ENCODE peak calls at places on chromosomes 7 and 10, in ten cellular contexts. M, W, C, D, S, J, E, F, G and N are unnamed samples.
A peak's percentile ranks its signal among the peaks of the same experiment; 100 is the strongest.

GRCh38 chr10:74738985-74739567 is 87.3 kb upstream of the KAT6B start:
- DNase-seq in E (peak; percentile 62), M (no peak), F (no peak), W (no peak), D (peak; percentile 10), J (no peak), S (no peak), G (no peak), C (no peak), N (no peak)

GRCh38 chr10:64033710-64034109 is 512.5 kb downstream of the REEP3 start:
- DNase-seq in E (no peak), M (peak; percentile 4), F (no peak), J (no peak), W (no peak), G (no peak), D (no peak), C (peak; percentile 32), S (no peak), N (no peak)

GRCh38 chr7:154774303-154774702 is 228.6 kb downstream of the PAXIP1 start:
- DNase-seq in S (no peak), W (no peak), M (no peak), E (no peak), J (no peak), C (no peak), D (no peak), F (no peak), G (no peak), N (no peak)

GRCh38 chr7:70571403-70571911 is 560.5 kb upstream of the GALNT17 start:
- DNase-seq in F (no peak), E (no peak), M (peak; percentile 58), C (no peak), D (peak; percentile 61), G (no peak), W (no peak), J (no peak), S (no peak), N (no peak)

GRCh38 chr7:103880201-103880600 is 109.3 kb downstream of the RELN start:
- DNase-seq in E (no peak), S (no peak), J (no peak), G (no peak), C (no peak), W (no peak), D (no peak), M (no peak), F (no peak), N (no peak)

GRCh38 chr10:81995254-81995653 is 120.3 kb downstream of the NRG3 start:
- DNase-seq in G (no peak), E (peak; percentile 27), D (no peak), J (no peak), F (no peak), M (no peak), C (no peak), W (no peak), S (no peak), N (no peak)

GRCh38 chr10:19788075-19788686 is 28.1 kb upstream of the PLXDC2 start:
- DNase-seq in J (no peak), E (peak; percentile 89), G (no peak), D (peak; percentile 69), W (no peak), S (no peak), F (no peak), M (peak; percentile 59), C (no peak), N (no peak)

GRCh38 chr7:141221007-141221612 is 147.2 kb downstream of the TMEM178B start:
- DNase-seq in J (peak; percentile 17), E (peak; percentile 71), S (no peak), F (no peak), G (no peak), W (no peak), D (no peak), C (no peak), M (no peak), N (no peak)

GRCh38 chr7:29619848-29620247 is 56.2 kb downstream of the PRR15 start:
- DNase-seq in W (no peak), E (no peak), J (no peak), M (no peak), S (no peak), C (no peak), G (no peak), F (no peak), D (no peak), N (no peak)

GRCh38 chr10:73644015-73644743 is 2.9 kb upstream of the MYOZ1 start:
- DNase-seq in F (no peak), S (peak; percentile 27), W (peak; percentile 22), G (peak; percentile 41), M (peak; percentile 71), C (peak; percentile 21), D (peak; percentile 84), E (peak; percentile 89), J (peak; percentile 82), N (no peak)

GRCh38 chr10:86232646-86233045 is 133.9 kb downstream of the GRID1 start:
- DNase-seq in W (no peak), G (no peak), J (no peak), C (no peak), F (no peak), S (no peak), E (peak; percentile 35), M (no peak), D (no peak), N (no peak)

GRCh38 chr10:101892782-101893391 is 49.3 kb upstream of the KCNIP2 start:
- DNase-seq in M (peak; percentile 5), S (no peak), F (no peak), C (no peak), E (no peak), J (no peak), D (peak; percentile 43), G (no peak), W (no peak), N (no peak)

GRCh38 chr10:11325817-11326216 is 285.6 kb downstream of the USP6NL start:
- DNase-seq in J (no peak), G (no peak), C (no peak), S (no peak), D (peak; percentile 75), M (peak; percentile 55), F (no peak), W (no peak), E (no peak), N (no peak)

GRCh38 chr10:43109671-43110249 is 28.5 kb upstream of the CSGALNACT2 start:
- DNase-seq in J (no peak), C (no peak), E (no peak), F (no peak), G (no peak), W (no peak), D (peak; percentile 63), S (no peak), M (peak; percentile 69), N (no peak)

GRCh38 chr7:117875566-117875965 is 2.3 kb upstream of the CTTNBP2 start:
- DNase-seq in W (no peak), G (no peak), S (no peak), C (no peak), F (no peak), D (peak; percentile 4), J (no peak), M (no peak), E (peak; percentile 89), N (no peak)

GRCh38 chr10:126315471-126316177 is 72.7 kb downstream of the ADAM12 start:
- DNase-seq in F (no peak), W (no peak), D (peak; percentile 80), S (no peak), E (no peak), C (no peak), J (no peak), G (no peak), M (peak; percentile 85), N (no peak)

GRCh38 chr7:44750921-44751571 is 2.4 kb downstream of the ZMIZ2 start:
- DNase-seq in D (no peak), F (no peak), W (peak; percentile 42), C (no peak), E (no peak), G (no peak), S (peak; percentile 44), M (no peak), J (no peak), N (no peak)